ENCODE peak calls at places on chromosomes 12 and 14, in ten cellular contexts. One of them, this sample, is unnamed.
A peak's percentile ranks its signal among the peaks of the same experiment; 100 is the strongest.

GRCh38 chr14:24693353-24693737 is 59.4 kb upstream of the GZMB start:
- DNase-seq in left lung: no peak
- DNase-seq in right cardiac atrium: no peak
- DNase-seq in mesenchymal stem cell: no peak
- DNase-seq in endothelial cell of umbilical vein: no peak
- DNase-seq in PC-3: no peak
- DNase-seq in AG04450: no peak
- DNase-seq in heart left ventricle: no peak
- DNase-seq in aorta: no peak
- DNase-seq in osteoblast: no peak
- DNase-seq in this sample: no peak

GRCh38 chr14:64649383-64649998 is 54.7 kb upstream of the PLEKHG3 start:
- DNase-seq in endothelial cell of umbilical vein: no peak
- DNase-seq in heart left ventricle: no peak
- DNase-seq in left lung: no peak
- DNase-seq in right cardiac atrium: no peak
- DNase-seq in mesenchymal stem cell: peak; percentile 77
- DNase-seq in osteoblast: no peak
- DNase-seq in AG04450: no peak
- DNase-seq in aorta: no peak
- DNase-seq in PC-3: no peak
- DNase-seq in this sample: peak; percentile 59

GRCh38 chr14:61891251-61891650 is 129.0 kb downstream of the SNAPC1 start:
- DNase-seq in left lung: no peak
- DNase-seq in heart left ventricle: no peak
- DNase-seq in endothelial cell of umbilical vein: peak; percentile 14
- DNase-seq in aorta: no peak
- DNase-seq in right cardiac atrium: no peak
- DNase-seq in mesenchymal stem cell: no peak
- DNase-seq in AG04450: no peak
- DNase-seq in osteoblast: no peak
- DNase-seq in PC-3: peak; percentile 84
- DNase-seq in this sample: no peak

GRCh38 chr14:52711666-52712065 is 4.7 kb downstream of the PSMC6 start:
- DNase-seq in right cardiac atrium: no peak
- DNase-seq in PC-3: no peak
- DNase-seq in endothelial cell of umbilical vein: no peak
- DNase-seq in left lung: no peak
- DNase-seq in osteoblast: no peak
- DNase-seq in AG04450: no peak
- DNase-seq in aorta: no peak
- DNase-seq in heart left ventricle: no peak
- DNase-seq in mesenchymal stem cell: no peak
- DNase-seq in this sample: no peak

GRCh38 chr14:89327771-89328212 is 89.2 kb downstream of the FOXN3 start:
- DNase-seq in aorta: no peak
- DNase-seq in osteoblast: no peak
- DNase-seq in mesenchymal stem cell: peak; percentile 51
- DNase-seq in right cardiac atrium: no peak
- DNase-seq in heart left ventricle: no peak
- DNase-seq in PC-3: peak; percentile 35
- DNase-seq in endothelial cell of umbilical vein: no peak
- DNase-seq in left lung: no peak
- DNase-seq in AG04450: no peak
- DNase-seq in this sample: no peak

GRCh38 chr12:129629901-129630300 is 273.9 kb downstream of the TMEM132D start:
- DNase-seq in AG04450: no peak
- DNase-seq in left lung: no peak
- DNase-seq in heart left ventricle: no peak
- DNase-seq in mesenchymal stem cell: no peak
- DNase-seq in PC-3: no peak
- DNase-seq in osteoblast: no peak
- DNase-seq in right cardiac atrium: no peak
- DNase-seq in endothelial cell of umbilical vein: no peak
- DNase-seq in aorta: no peak
- DNase-seq in this sample: no peak

GRCh38 chr14:100640481-100641273 is 53.5 kb upstream of the BEGAIN start:
- DNase-seq in aorta: no peak
- DNase-seq in heart left ventricle: no peak
- DNase-seq in right cardiac atrium: no peak
- DNase-seq in AG04450: no peak
- DNase-seq in osteoblast: peak; percentile 94
- DNase-seq in endothelial cell of umbilical vein: no peak
- DNase-seq in mesenchymal stem cell: peak; percentile 40
- DNase-seq in PC-3: peak; percentile 19
- DNase-seq in left lung: no peak
- DNase-seq in this sample: no peak

GRCh38 chr14:57502581-57503254 is 9.1 kb upstream of the CCDC198 start:
- DNase-seq in left lung: no peak
- DNase-seq in mesenchymal stem cell: no peak
- DNase-seq in aorta: no peak
- DNase-seq in AG04450: no peak
- DNase-seq in heart left ventricle: no peak
- DNase-seq in osteoblast: peak; percentile 15
- DNase-seq in right cardiac atrium: peak; percentile 30
- DNase-seq in endothelial cell of umbilical vein: no peak
- DNase-seq in PC-3: no peak
- DNase-seq in this sample: peak; percentile 42

GRCh38 chr12:41058266-41058665 is 129.9 kb upstream of the PDZRN4 start:
- DNase-seq in heart left ventricle: no peak
- DNase-seq in right cardiac atrium: no peak
- DNase-seq in osteoblast: no peak
- DNase-seq in AG04450: no peak
- DNase-seq in endothelial cell of umbilical vein: no peak
- DNase-seq in PC-3: no peak
- DNase-seq in mesenchymal stem cell: no peak
- DNase-seq in aorta: no peak
- DNase-seq in left lung: no peak
- DNase-seq in this sample: no peak

GRCh38 chr14:105391541-105391940 is 6.8 kb upstream of the TEX22 start:
- DNase-seq in heart left ventricle: no peak
- DNase-seq in endothelial cell of umbilical vein: no peak
- DNase-seq in PC-3: no peak
- DNase-seq in left lung: peak; percentile 74
- DNase-seq in AG04450: no peak
- DNase-seq in aorta: no peak
- DNase-seq in right cardiac atrium: peak; percentile 19
- DNase-seq in osteoblast: peak; percentile 72
- DNase-seq in mesenchymal stem cell: no peak
- DNase-seq in this sample: no peak

GRCh38 chr12:101713059-101713682 is 15.7 kb downstream of the CHPT1 start:
- DNase-seq in PC-3: no peak
- DNase-seq in heart left ventricle: peak; percentile 55
- DNase-seq in right cardiac atrium: no peak
- DNase-seq in endothelial cell of umbilical vein: no peak
- DNase-seq in AG04450: no peak
- DNase-seq in left lung: no peak
- DNase-seq in aorta: no peak
- DNase-seq in mesenchymal stem cell: peak; percentile 61
- DNase-seq in osteoblast: peak; percentile 31
- DNase-seq in this sample: peak; percentile 85

GRCh38 chr12:28242888-28243633 is 52.8 kb downstream of the CCDC91 start:
- DNase-seq in aorta: no peak
- DNase-seq in heart left ventricle: no peak
- DNase-seq in endothelial cell of umbilical vein: peak; percentile 47
- DNase-seq in left lung: no peak
- DNase-seq in right cardiac atrium: no peak
- DNase-seq in osteoblast: peak; percentile 65
- DNase-seq in AG04450: no peak
- DNase-seq in PC-3: peak; percentile 25
- DNase-seq in mesenchymal stem cell: no peak
- DNase-seq in this sample: no peak

DNA sequence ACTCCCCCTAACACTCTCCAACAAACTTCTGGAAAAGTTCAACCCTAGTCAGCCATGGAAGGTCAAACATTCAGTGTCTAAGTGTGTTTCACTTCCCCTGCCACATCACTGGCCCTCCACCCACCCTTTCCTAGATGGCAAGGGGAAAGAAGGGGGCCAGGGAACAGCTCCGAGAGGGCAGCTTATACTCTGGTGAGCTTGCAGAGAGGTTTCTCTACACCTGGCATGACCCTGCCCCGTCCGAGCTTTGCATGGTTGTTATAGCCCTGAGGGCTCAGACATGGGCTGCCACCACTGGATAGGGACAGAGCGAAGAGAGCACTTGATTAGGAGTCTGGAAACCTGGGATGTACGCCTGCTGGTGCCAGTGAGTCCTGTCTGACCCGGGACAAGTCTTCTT is 4.0 kb downstream of the ACVRL1 start:
- DNase-seq in AG04450: no peak
- DNase-seq in PC-3: no peak
- DNase-seq in endothelial cell of umbilical vein: peak; percentile 36
- DNase-seq in osteoblast: no peak
- DNase-seq in left lung: peak; percentile 38
- DNase-seq in heart left ventricle: peak; percentile 32
- DNase-seq in aorta: peak; percentile 71
- DNase-seq in mesenchymal stem cell: no peak
- DNase-seq in right cardiac atrium: no peak
- DNase-seq in this sample: no peak
- H3K27ac ChIP-seq in AG04450: no peak overlapping the region
- H3K27ac ChIP-seq in PC-3: no peak overlapping the region
- H3K27ac ChIP-seq in endothelial cell of umbilical vein: peak overlapping the region; percentile 99
- H3K27ac ChIP-seq in osteoblast: no peak overlapping the region
- H3K27ac ChIP-seq in left lung: peak overlapping the region; percentile 87
- H3K27ac ChIP-seq in heart left ventricle: peak overlapping the region; percentile 76
- H3K27ac ChIP-seq in aorta: no peak overlapping the region
- H3K27ac ChIP-seq in mesenchymal stem cell: no peak overlapping the region
- H3K27ac ChIP-seq in right cardiac atrium: peak overlapping the region; percentile 31
- H3K27ac ChIP-seq in this sample: no peak overlapping the region

GRCh38 chr12:67811437-67812361 is 163.2 kb downstream of the DYRK2 start:
- DNase-seq in right cardiac atrium: no peak
- DNase-seq in left lung: no peak
- DNase-seq in osteoblast: no peak
- DNase-seq in PC-3: peak; percentile 84
- DNase-seq in mesenchymal stem cell: peak; percentile 53
- DNase-seq in AG04450: no peak
- DNase-seq in heart left ventricle: no peak
- DNase-seq in aorta: no peak
- DNase-seq in endothelial cell of umbilical vein: no peak
- DNase-seq in this sample: no peak

GRCh38 chr12:67816269-67816668 is 167.7 kb downstream of the DYRK2 start:
- DNase-seq in osteoblast: no peak
- DNase-seq in left lung: no peak
- DNase-seq in right cardiac atrium: no peak
- DNase-seq in AG04450: no peak
- DNase-seq in PC-3: no peak
- DNase-seq in heart left ventricle: no peak
- DNase-seq in mesenchymal stem cell: no peak
- DNase-seq in endothelial cell of umbilical vein: no peak
- DNase-seq in aorta: no peak
- DNase-seq in this sample: no peak

GRCh38 chr12:67810166-67810565 is 161.6 kb downstream of the DYRK2 start:
- DNase-seq in left lung: no peak
- DNase-seq in heart left ventricle: no peak
- DNase-seq in mesenchymal stem cell: no peak
- DNase-seq in aorta: no peak
- DNase-seq in osteoblast: no peak
- DNase-seq in AG04450: no peak
- DNase-seq in right cardiac atrium: no peak
- DNase-seq in PC-3: no peak
- DNase-seq in endothelial cell of umbilical vein: no peak
- DNase-seq in this sample: no peak

GRCh38 chr12:67818379-67819001 is 169.9 kb downstream of the DYRK2 start:
- DNase-seq in mesenchymal stem cell: peak; percentile 31
- DNase-seq in right cardiac atrium: no peak
- DNase-seq in osteoblast: no peak
- DNase-seq in endothelial cell of umbilical vein: no peak
- DNase-seq in left lung: no peak
- DNase-seq in heart left ventricle: no peak
- DNase-seq in PC-3: no peak
- DNase-seq in aorta: no peak
- DNase-seq in AG04450: no peak
- DNase-seq in this sample: no peak

DNA sequence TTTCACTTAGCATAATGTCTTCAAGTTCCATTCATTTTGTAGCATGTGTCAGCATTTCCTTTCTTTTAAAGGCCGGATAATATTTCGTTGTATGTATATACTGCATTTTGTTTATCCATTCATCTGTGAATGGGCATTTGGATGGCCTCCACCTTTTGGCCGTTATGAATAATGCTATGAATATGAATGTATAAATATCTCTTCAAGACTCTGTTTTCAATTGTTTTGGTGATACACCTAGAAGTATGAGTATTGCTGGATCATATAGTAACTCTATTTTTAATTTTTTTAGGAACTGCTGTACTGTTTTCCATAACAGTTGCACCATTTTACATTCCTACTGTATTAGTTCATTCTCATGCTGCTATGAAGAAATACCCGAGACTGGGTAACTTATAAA is 165.0 kb downstream of the DYRK2 start:
- DNase-seq in left lung: no peak
- DNase-seq in aorta: no peak
- DNase-seq in PC-3: peak; percentile 65
- DNase-seq in right cardiac atrium: no peak
- DNase-seq in AG04450: no peak
- DNase-seq in endothelial cell of umbilical vein: no peak
- DNase-seq in heart left ventricle: no peak
- DNase-seq in mesenchymal stem cell: no peak
- DNase-seq in osteoblast: no peak
- DNase-seq in this sample: no peak
- H3K27ac ChIP-seq in left lung: no peak overlapping the region
- H3K27ac ChIP-seq in aorta: no peak overlapping the region
- H3K27ac ChIP-seq in PC-3: peak overlapping the region; percentile 47
- H3K27ac ChIP-seq in right cardiac atrium: no peak overlapping the region
- H3K27ac ChIP-seq in AG04450: peak overlapping the region; percentile 66
- H3K27ac ChIP-seq in endothelial cell of umbilical vein: no peak overlapping the region
- H3K27ac ChIP-seq in heart left ventricle: no peak overlapping the region
- H3K27ac ChIP-seq in mesenchymal stem cell: no peak overlapping the region
- H3K27ac ChIP-seq in osteoblast: peak overlapping the region; percentile 69
- H3K27ac ChIP-seq in this sample: no peak overlapping the region

GRCh38 chr12:93336344-93336743 is 41.4 kb upstream of the NUDT4 start:
- DNase-seq in right cardiac atrium: no peak
- DNase-seq in left lung: no peak
- DNase-seq in mesenchymal stem cell: peak; percentile 49
- DNase-seq in aorta: no peak
- DNase-seq in heart left ventricle: no peak
- DNase-seq in osteoblast: peak; percentile 37
- DNase-seq in PC-3: no peak
- DNase-seq in AG04450: no peak
- DNase-seq in endothelial cell of umbilical vein: no peak
- DNase-seq in this sample: no peak
- H3K27ac ChIP-seq in right cardiac atrium: no peak overlapping the region
- H3K27ac ChIP-seq in left lung: no peak overlapping the region
- H3K27ac ChIP-seq in mesenchymal stem cell: no peak overlapping the region
- H3K27ac ChIP-seq in aorta: no peak overlapping the region
- H3K27ac ChIP-seq in heart left ventricle: no peak overlapping the region
- H3K27ac ChIP-seq in osteoblast: no peak overlapping the region
- H3K27ac ChIP-seq in PC-3: no peak overlapping the region
- H3K27ac ChIP-seq in AG04450: no peak overlapping the region
- H3K27ac ChIP-seq in endothelial cell of umbilical vein: no peak overlapping the region
- H3K27ac ChIP-seq in this sample: no peak overlapping the region

DNA sequence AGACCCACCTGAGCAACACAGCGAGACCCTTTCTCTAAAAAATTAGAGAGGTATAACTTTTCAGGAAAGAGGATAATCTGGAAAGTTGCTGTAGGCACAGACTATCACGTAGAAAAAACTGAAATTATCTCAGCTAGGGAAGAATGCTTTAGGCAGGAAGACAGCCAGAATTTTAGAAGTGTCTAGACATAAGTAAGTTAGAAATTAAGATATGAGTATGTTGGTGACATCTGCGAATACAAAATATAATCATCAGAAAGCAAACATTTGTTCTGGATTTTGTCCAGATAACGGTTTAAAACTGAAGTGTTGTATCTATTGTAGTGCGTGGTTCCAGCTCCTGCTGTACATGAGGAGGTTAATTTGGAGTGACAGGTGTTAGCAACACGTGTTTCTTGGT is 123.2 kb downstream of the FBXL14 start:
- DNase-seq in AG04450: no peak
- DNase-seq in mesenchymal stem cell: no peak
- DNase-seq in left lung: no peak
- DNase-seq in PC-3: peak; percentile 15
- DNase-seq in aorta: no peak
- DNase-seq in endothelial cell of umbilical vein: no peak
- DNase-seq in osteoblast: peak; percentile 61
- DNase-seq in heart left ventricle: no peak
- DNase-seq in right cardiac atrium: no peak
- DNase-seq in this sample: no peak
- H3K27ac ChIP-seq in AG04450: no peak overlapping the region
- H3K27ac ChIP-seq in mesenchymal stem cell: no peak overlapping the region
- H3K27ac ChIP-seq in left lung: no peak overlapping the region
- H3K27ac ChIP-seq in PC-3: no peak overlapping the region
- H3K27ac ChIP-seq in aorta: no peak overlapping the region
- H3K27ac ChIP-seq in endothelial cell of umbilical vein: no peak overlapping the region
- H3K27ac ChIP-seq in osteoblast: peak overlapping the region; percentile 68
- H3K27ac ChIP-seq in heart left ventricle: no peak overlapping the region
- H3K27ac ChIP-seq in right cardiac atrium: no peak overlapping the region
- H3K27ac ChIP-seq in this sample: no peak overlapping the region